ENCODE peak calls at places on chromosomes 7 and 10, in four cellular contexts. B, F, Z and Y are unnamed samples.
A peak's percentile ranks its signal among the peaks of the same experiment; 100 is the strongest.

GRCh38 chr7:149440222-149440621 is 20.6 kb downstream of the ZNF777 start:
- DNase-seq in B (peak; percentile 42), F (no peak), Z (no peak), Y (no peak)

GRCh38 chr10:66294538-66294937 is 631.3 kb upstream of the LRRTM3 start:
- DNase-seq in B (no peak), F (no peak), Z (no peak), Y (no peak)

GRCh38 chr7:33276325-33276724 is 147.0 kb downstream of the BBS9 start:
- DNase-seq in B (no peak), F (no peak), Z (no peak), Y (no peak)

GRCh38 chr10:99629625-99629978 is 9.4 kb upstream of the SLC25A28 start:
- DNase-seq in B (no peak), F (no peak), Z (no peak), Y (no peak)

GRCh38 chr7:4230352-4230751 is 451.7 kb upstream of the FOXK1 start:
- DNase-seq in B (no peak), F (no peak), Z (no peak), Y (no peak)

GRCh38 chr7:77427996-77428603 is 12.0 kb upstream of the GSAP start:
- DNase-seq in B (peak; percentile 84), F (no peak), Z (peak; percentile 34), Y (peak; percentile 56)

GRCh38 chr7:4097001-4097609 is 585.0 kb upstream of the FOXK1 start:
- DNase-seq in B (no peak), F (no peak), Z (no peak), Y (no peak)

GRCh38 chr7:63925626-63926460 is 72.8 kb upstream of the ZNF722 start:
- DNase-seq in B (peak; percentile 12), F (no peak), Z (peak; percentile 39), Y (no peak)

GRCh38 chr10:123614888-123615287 is 51.3 kb upstream of the GPR26 start:
- DNase-seq in B (peak; percentile 29), F (peak; percentile 11), Z (peak; percentile 72), Y (no peak)

GRCh38 chr7:28483868-28484267 is 71.5 kb downstream of the CREB5 start:
- DNase-seq in B (peak; percentile 8), F (peak; percentile 15), Z (no peak), Y (no peak)

GRCh38 chr10:129953541-129954031 is 10.5 kb downstream of the EBF3 start:
- DNase-seq in B (no peak), F (no peak), Z (no peak), Y (peak; percentile 68)

GRCh38 chr7:45435846-45436245 is 138.3 kb upstream of the ADCY1 start:
- DNase-seq in B (peak; percentile 83), F (peak; percentile 69), Z (no peak), Y (no peak)

GRCh38 chr10:132678436-132679216 is 107.3 kb downstream of the NKX6-2 start:
- DNase-seq in B (no peak), F (no peak), Z (no peak), Y (peak; percentile 69)

GRCh38 chr10:25257646-25258045 is 82.8 kb downstream of the GPR158 start:
- DNase-seq in B (no peak), F (no peak), Z (no peak), Y (no peak)

GRCh38 chr10:44801383-44802327 is 109.5 kb upstream of the TMEM72 start:
- DNase-seq in B (peak; percentile 98), F (peak; percentile 92), Z (peak; percentile 78), Y (peak; percentile 80)